ENCODE peak calls at places on chromosomes 11 and 22, in eight cellular contexts. V, C, O, R, Q, J, Z and U are unnamed samples.

GRCh38 chr22:33382427-33382826 is 324.2 kb upstream of the SYN3 start:
- DNase-seq in V (no peak), C (no peak), O (no peak), R (no peak), Q (no peak), J (peak), Z (no peak), U (no peak)

GRCh38 chr11:31500560-31500959 is 8.9 kb downstream of the IMMP1L start:
- DNase-seq in V (no peak), C (no peak), O (no peak), R (no peak), Q (no peak), J (no peak), Z (no peak), U (no peak)

GRCh38 chr11:38274031-38274430 is 1676.0 kb upstream of the RAG2 start:
- DNase-seq in V (no peak), C (no peak), O (no peak), R (no peak), Q (no peak), J (no peak), Z (no peak), U (no peak)

GRCh38 chr22:21849489-21849888 is 18.0 kb downstream of the MAPK1 start:
- DNase-seq in V (no peak), C (no peak), O (no peak), R (no peak), Q (no peak), J (no peak), Z (no peak), U (no peak)

GRCh38 chr11:47886096-47886495 is 37.9 kb upstream of the NUP160 start:
- DNase-seq in V (no peak), C (no peak), O (no peak), R (no peak), Q (no peak), J (no peak), Z (no peak), U (no peak)

GRCh38 chr22:20026204-20026908 is 5.4 kb downstream of the TANGO2 start:
- DNase-seq in V (no peak), C (no peak), O (no peak), R (no peak), Q (no peak), J (no peak), Z (no peak), U (no peak)

GRCh38 chr11:71504526-71504925 is 22.5 kb upstream of the KRTAP5-7 start:
- DNase-seq in V (no peak), C (no peak), O (no peak), R (no peak), Q (no peak), J (no peak), Z (no peak), U (no peak)

GRCh38 chr11:116506446-116506845 is 266.3 kb downstream of the BUD13 start:
- DNase-seq in V (no peak), C (no peak), O (no peak), R (no peak), Q (no peak), J (no peak), Z (no peak), U (no peak)

GRCh38 chr11:117327567-117328413 is at the start of gene CEP164:
- DNase-seq in V (peak), C (peak), O (peak), R (peak), Q (peak), J (peak), Z (peak), U (peak)

GRCh38 chr11:96827164-96827563 is 437.4 kb downstream of the JRKL start:
- DNase-seq in V (no peak), C (no peak), O (no peak), R (no peak), Q (no peak), J (no peak), Z (no peak), U (no peak)

GRCh38 chr11:12177739-12178338 is 67.4 kb downstream of the MICAL2 start:
- DNase-seq in V (no peak), C (no peak), O (no peak), R (no peak), Q (no peak), J (no peak), Z (no peak), U (no peak)

GRCh38 chr11:61142424-61142823 is 18.8 kb downstream of the VPS37C start:
- DNase-seq in V (no peak), C (no peak), O (no peak), R (no peak), Q (no peak), J (no peak), Z (no peak), U (no peak)

GRCh38 chr11:71355266-71355665 is 92.9 kb downstream of the DHCR7 start:
- DNase-seq in V (no peak), C (no peak), O (no peak), R (no peak), Q (no peak), J (no peak), Z (no peak), U (no peak)

GRCh38 chr11:123430736-123431356 is 777 bp downstream of the GRAMD1B start:
- DNase-seq in V (peak), C (peak), O (peak), R (peak), Q (peak), J (peak), Z (no peak), U (no peak)

GRCh38 chr22:41193829-41194228 is 11.3 kb upstream of the L3MBTL2 start:
- DNase-seq in V (no peak), C (no peak), O (no peak), R (no peak), Q (no peak), J (no peak), Z (no peak), U (no peak)

GRCh38 chr11:36073411-36074203 is 129.7 kb downstream of the LDLRAD3 start:
- DNase-seq in V (peak), C (no peak), O (peak), R (no peak), Q (no peak), J (peak), Z (no peak), U (no peak)

GRCh38 chr11:129950319-129951034 is 52.2 kb downstream of the PRDM10 start:
- DNase-seq in V (no peak), C (peak), O (peak), R (peak), Q (peak), J (peak), Z (no peak), U (no peak)

DNA sequence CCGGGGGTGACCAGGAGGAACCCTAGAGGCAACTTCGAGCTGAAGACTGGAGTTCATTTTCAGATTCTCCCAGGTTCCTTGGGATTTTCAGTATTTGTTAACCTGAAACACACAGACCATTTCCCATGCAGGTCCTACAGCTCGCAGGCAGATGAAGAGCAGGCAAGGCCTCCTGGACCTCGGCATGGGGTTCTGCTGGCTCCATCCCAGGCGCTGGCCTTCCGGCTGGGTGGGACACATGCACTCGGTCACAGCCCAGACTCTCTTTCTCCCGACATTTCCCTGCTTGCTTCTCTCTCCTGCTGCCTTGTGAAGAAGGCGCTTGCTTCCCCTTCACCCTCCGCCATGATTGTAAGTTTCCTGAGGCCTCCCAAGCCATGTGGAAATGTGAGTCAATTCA is 15.4 kb upstream of the TTLL12 start:
- DNase-seq in V (no peak), C (no peak), O (no peak), R (no peak), Q (no peak), J (no peak), Z (no peak), U (no peak)
- TF ChIP-seq POLR2A in V (no peak), C (no peak), O (no peak), R (no peak), Q (no peak), J (no peak), Z (no peak), U (no peak)

GRCh38 chr11:75800136-75800675 is 14.8 kb upstream of the UVRAG start:
- DNase-seq in V (no peak), C (no peak), O (no peak), R (no peak), Q (no peak), J (no peak), Z (no peak), U (no peak)

GRCh38 chr11:75802913-75803820 is 11.8 kb upstream of the UVRAG start:
- DNase-seq in V (peak), C (peak), O (peak), R (peak), Q (peak), J (peak), Z (peak), U (no peak)

GRCh38 chr11:75801362-75802021 is 13.5 kb upstream of the UVRAG start:
- DNase-seq in V (no peak), C (peak), O (no peak), R (no peak), Q (no peak), J (no peak), Z (no peak), U (no peak)

GRCh38 chr11:75802022-75802912 is 12.7 kb upstream of the UVRAG start:
- DNase-seq in V (no peak), C (no peak), O (no peak), R (no peak), Q (no peak), J (no peak), Z (no peak), U (no peak)

GRCh38 chr11:75800728-75801361 is 14.2 kb upstream of the UVRAG start:
- DNase-seq in V (no peak), C (no peak), O (no peak), R (no peak), Q (no peak), J (no peak), Z (no peak), U (no peak)
- TF ChIP-seq CTCF in V (no peak), C (no peak), O (no peak), R (no peak), Q (no peak), J (no peak), Z (no peak), U (no peak)

DNA sequence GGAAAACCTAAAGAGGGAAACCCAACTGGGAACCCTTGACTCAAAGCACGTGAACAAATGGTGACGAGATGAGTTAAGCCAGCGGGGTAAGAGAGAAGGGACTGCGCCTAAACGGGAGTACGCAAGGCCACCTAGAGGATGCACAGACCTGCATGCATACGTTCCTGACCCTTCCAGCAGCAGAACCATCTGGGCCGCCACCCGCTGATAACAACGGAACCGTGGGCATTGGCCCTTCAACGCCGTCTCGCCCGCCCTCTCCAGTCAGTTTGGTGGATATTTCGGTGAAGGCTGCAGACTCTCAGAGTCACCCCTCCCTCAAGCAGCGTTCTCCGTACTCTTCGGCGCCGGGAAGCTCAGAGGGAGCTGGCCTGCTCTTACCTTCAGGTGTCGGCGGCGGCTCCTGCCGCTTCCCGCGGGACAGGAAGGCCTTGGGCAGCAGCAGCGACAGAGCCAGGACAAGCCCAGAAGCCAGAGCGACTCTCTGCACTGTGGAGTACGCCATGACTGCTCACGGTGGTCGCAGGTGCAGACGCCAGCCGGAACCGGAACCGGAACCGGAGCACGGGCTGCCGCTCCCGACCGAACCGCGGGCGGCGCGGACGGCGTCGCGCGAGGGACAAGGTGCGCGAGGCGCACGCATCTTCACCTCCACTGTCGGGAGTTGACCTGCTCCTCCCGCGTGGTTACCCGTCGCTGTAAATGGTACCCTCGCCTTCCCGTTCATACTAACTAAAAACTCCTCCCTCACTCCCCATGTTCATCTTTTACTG is at the start of gene RIC3:
- DNase-seq in V (peak), C (peak), O (peak), R (no peak), Q (no peak), J (peak), Z (no peak), U (no peak)
- TF ChIP-seq POLR2A in V (no peak), C (no peak), O (no peak), R (no peak), Q (no peak), J (peak), Z (no peak), U (no peak)

DNA sequence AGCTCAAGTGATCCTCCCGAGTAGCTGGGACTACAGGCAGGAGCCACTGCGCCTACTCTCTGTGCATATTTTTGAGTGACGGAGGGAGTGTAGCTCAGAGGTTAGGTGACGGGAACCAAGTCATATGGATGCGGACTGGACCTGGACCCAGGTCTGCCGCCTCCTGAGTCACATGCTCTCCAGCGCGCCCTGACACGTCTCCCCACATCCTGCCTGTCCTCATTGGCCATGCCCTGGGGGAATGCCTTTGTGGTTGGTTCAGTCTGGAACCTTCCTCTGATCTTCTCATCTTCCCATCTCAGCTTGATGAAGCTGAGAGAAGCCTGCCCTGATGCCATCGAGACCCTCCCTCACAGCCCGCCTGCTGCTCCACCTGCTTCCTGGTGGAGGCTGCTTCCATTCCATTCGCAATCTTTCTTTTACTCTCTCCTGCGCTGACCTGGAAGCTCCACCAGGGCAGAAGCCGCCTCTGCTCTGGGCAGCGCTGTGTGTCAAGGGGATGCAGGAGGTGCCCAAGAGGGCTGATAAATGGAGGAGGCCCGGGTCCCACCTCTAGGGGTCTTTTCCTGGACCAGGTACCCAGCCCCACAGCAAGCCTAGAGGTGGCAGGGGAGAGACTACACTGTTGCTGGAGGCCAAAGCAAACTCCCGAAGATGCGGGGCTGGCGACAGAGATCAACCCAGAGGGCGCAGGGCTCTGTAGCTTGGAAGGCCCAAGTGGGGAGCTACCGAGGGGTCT is 13.9 kb upstream of the BAIAP2L2 start:
- DNase-seq in V (no peak), C (no peak), O (no peak), R (no peak), Q (no peak), J (no peak), Z (no peak), U (no peak)
- TF ChIP-seq CTCF in V (no peak), C (no peak), O (no peak), R (no peak), Q (no peak), J (no peak), Z (peak), U (no peak)

DNA sequence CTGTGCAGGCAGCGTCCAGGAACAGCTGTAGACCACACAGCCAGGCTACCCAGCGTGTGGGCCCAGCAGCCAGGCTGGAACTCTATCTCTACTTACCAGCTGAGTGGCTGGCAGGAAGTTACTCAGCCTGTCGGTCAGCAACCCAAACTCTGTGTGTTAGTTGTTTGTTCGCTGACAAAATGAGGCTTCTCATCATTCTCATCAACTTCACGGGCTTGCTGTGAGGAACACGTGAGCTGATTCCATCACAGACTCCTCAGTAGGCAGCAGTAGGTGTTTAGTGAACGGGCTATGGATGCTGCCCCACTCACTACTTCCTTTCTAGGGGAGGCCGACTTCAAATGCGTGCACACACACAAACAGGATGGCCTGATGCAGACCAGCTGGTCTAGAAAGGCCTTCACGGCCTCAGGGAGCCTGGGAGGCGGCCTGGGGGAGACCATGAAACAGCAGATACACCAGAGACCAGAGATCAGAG is 830 bp upstream of the SPDYC start:
- DNase-seq in V (no peak), C (no peak), O (no peak), R (no peak), Q (peak), J (no peak), Z (no peak), U (no peak)
- TF ChIP-seq POLR2A in V (no peak), C (no peak), O (no peak), R (no peak), Q (no peak), J (no peak), Z (no peak), U (no peak)

DNA sequence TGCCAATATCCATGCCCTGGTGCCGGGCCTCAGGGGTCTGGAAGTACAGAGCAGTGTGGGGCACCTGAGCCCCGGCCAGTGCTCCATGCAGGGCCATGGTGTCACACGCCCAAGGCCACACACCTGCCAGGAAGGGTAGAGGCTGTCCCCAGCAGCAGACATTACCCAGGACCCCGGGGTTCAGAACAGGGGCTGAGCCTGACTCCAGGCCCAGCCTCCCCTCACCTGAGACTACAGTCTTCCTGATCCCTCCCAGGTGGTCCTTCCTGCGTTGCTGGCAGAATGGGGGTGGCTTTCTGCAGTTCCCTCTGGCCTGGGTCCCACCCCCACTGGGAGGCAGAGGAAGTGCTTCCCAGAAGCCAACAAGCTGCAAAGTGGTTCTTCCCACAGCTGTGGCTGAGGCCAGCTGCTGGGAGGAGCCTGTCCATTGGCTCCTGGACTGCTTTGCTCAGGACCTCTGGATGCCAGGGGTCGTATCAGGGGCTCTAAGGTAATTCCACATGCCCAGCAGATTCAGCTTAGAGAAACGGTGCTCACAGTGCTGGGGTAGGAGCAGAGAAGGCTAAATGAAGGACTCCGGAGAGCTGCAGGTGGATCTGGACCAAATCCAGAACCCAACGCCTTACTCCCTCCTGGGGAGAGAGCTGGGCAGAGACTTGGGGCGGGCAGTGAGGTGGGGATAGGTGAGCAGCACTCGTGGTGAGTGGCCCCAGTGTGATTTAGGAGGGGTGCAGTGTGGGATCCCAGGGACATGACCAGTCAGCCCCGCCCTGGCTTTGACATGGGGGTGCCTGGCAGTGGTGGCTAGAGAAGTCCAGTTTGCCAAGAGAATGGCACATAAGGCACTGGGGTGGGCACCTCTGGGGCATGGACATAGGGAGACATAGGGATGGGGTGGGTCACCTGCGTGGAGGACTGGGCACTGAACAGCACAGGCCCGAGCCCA is 12.6 kb downstream of the TCIRG1 start:
- DNase-seq in V (no peak), C (no peak), O (no peak), R (no peak), Q (peak), J (peak), Z (no peak), U (no peak)
- TF ChIP-seq CTCF in V (no peak), C (no peak), O (no peak), R (no peak), Q (no peak), J (no peak), Z (no peak), U (no peak)

DNA sequence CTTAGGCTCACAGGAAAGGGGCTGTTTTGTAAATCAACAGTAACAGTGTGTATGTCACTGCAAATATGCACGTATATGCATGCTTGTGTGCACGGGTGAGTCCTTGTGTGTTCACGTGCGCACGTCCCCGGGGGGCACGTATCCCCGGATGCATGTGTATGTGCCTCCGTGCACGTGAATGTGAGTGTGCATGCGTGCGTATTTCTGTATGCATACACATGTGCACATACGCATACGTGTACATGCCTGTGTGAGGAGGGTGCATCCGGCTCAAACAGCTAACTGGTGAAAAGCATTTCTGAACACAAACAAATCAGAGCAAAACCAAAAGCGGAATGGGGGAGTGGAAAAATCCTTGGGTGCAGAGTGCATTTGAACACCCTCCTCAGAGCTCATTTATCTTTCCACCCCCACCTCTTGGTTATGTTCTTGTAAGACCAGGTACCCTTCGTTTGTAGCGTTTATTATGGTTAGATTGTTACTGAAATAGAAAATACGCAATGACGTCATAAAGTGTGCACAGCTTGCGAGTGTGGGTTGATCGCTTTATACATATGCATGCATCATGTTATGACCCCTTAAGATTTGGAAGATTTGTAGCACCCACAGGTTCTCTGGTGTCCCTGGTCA is 7.0 kb downstream of the ARSA start:
- DNase-seq in V (no peak), C (peak), O (no peak), R (no peak), Q (peak), J (no peak), Z (no peak), U (no peak)
- TF ChIP-seq POLR2A in V (no peak), C (no peak), O (no peak), R (no peak), Q (no peak), J (no peak), Z (no peak), U (no peak)